ENCODE peak calls at places on chromosome 4, in six cellular contexts. O is OCI-LY7, C is AG10803, L is AG04450, I is HCT116, S is heart left ventricle. G is an unnamed sample.

GRCh38 chr4:185726931-185727330 is 85.1 kb downstream of the SORBS2 start:
- DNase-seq in O (no peak), C (peak), L (no peak), I (no peak), S (no peak), G (no peak)

GRCh38 chr4:86014599-86014998 is 345.3 kb downstream of the MAPK10 start:
- DNase-seq in O (peak), C (no peak), L (no peak), I (no peak), S (no peak), G (peak)

GRCh38 chr4:15754323-15754722 is 23.8 kb upstream of the CD38 start:
- DNase-seq in O (peak), C (no peak), L (no peak), I (no peak), S (peak), G (no peak)

GRCh38 chr4:29311231-29311630 is 1408.9 kb upstream of the PCDH7 start:
- DNase-seq in O (no peak), C (no peak), L (no peak), I (no peak), S (no peak), G (no peak)

GRCh38 chr4:56863441-56864129 is 42.1 kb upstream of the SPINK2 start:
- DNase-seq in O (no peak), C (no peak), L (no peak), I (no peak), S (no peak), G (no peak)

GRCh38 chr4:184461711-184462110 is 12.6 kb downstream of the IRF2 start:
- DNase-seq in O (no peak), C (no peak), L (no peak), I (no peak), S (peak), G (no peak)

GRCh38 chr4:141329174-141329569 is 108.5 kb downstream of the ZNF330 start:
- DNase-seq in O (no peak), C (peak), L (peak), I (no peak), S (no peak), G (no peak)

GRCh38 chr4:13543648-13544555 is at the start of gene NKX3-2:
- DNase-seq in O (no peak), C (no peak), L (no peak), I (no peak), S (no peak), G (no peak)

GRCh38 chr4:56387023-56388001 is at the start of gene AASDH:
- DNase-seq in O (peak), C (peak), L (peak), I (peak), S (peak), G (peak)

GRCh38 chr4:170004656-170005250 is 21.4 kb downstream of the MFAP3L start:
- DNase-seq in O (no peak), C (peak), L (no peak), I (no peak), S (no peak), G (no peak)

GRCh38 chr4:15232725-15233597 is 194.9 kb upstream of the C1QTNF7 start:
- DNase-seq in O (no peak), C (peak), L (peak), I (no peak), S (no peak), G (no peak)

DNA sequence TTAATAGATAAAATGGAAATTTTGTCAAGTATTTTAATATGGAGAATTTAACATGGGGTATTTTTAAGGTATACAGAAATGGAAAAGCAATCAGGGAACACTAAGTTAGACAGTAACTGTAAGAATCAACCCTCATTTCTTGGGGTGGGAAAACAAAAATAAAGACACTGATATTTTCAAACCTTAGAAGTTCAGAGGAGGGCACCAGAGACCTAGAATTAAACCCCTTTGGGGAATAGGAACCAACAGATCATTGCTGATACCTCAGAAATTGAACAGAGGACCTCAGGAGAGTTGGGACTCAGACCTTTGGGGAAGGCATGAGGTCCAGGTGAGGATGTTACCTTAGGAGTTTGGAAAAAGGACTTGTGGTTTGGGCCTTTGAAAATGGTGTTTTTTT is 435.6 kb downstream of the TMA16 start:
- DNase-seq in O (no peak), C (no peak), L (no peak), I (no peak), S (no peak), G (no peak)
- TF ChIP-seq CTCF in O (no peak), C (no peak), L (no peak), I (no peak), S (no peak), G (no peak)

GRCh38 chr4:7650606-7651400 is 216.1 kb upstream of the PSAPL1 start:
- DNase-seq in O (peak), C (no peak), L (no peak), I (peak), S (no peak), G (peak)
- TF ChIP-seq CTCF in O (peak), C (peak), L (no peak), I (peak), S (no peak), G (no peak)

GRCh38 chr4:47471064-47471463 is 7.6 kb upstream of the COMMD8 start:
- DNase-seq in O (no peak), C (no peak), L (no peak), I (no peak), S (no peak), G (no peak)
- TF ChIP-seq CTCF in O (no peak), C (no peak), L (no peak), I (no peak), S (no peak), G (no peak)

GRCh38 chr4:53061467-53061866 is 199.3 kb downstream of the RASL11B start:
- DNase-seq in O (no peak), C (no peak), L (no peak), I (no peak), S (no peak), G (no peak)
- TF ChIP-seq CTCF in O (no peak), C (no peak), L (no peak), I (no peak), S (no peak), G (no peak)

DNA sequence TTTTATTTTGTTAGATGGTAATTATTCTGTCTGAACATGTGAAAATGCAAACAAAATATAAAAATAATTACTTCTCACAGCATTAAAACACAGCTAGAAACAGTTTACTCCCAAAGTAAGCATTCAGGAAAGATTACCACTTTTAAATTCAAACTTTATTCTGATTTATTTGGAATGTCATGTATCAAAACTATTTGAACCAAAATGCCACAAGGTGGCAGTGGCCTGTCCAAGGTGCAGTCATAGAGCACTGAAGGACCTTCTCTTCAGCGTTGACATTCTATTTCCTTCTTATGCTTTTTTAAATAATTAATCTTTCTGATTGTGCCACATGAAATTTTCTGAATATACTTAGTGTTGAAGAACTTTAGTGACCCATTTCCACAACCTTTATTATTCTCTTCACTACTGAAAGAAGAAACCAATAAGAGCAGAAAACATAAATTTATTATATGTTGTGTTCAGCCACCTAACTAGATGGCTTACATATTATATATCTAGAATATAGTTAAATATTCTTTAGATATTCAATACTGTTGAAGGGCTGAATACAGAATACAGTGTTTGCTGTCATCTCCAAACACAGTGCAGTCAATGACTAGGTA is 283.6 kb downstream of the CFAP299 start:
- DNase-seq in O (peak), C (no peak), L (no peak), I (peak), S (no peak), G (no peak)
- TF ChIP-seq CTCF in O (peak), C (no peak), L (no peak), I (peak), S (no peak), G (no peak)

DNA sequence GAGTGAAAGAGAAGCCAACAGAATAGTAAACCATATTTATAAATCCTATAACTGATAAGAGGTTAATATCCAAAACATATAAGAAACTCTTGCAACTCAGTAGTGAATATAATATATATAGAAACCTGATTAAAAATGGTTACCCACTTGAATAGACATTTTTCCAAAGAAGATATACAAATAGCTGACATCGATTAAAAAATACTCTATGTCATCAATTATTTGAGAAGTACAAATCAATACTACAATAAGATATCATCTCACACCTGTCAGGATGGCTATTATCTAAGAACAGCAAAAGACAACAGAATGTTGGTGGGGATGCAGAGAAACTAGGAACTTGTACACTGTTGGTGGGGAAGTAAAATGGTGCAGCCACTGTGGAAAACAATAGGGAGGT is 254.4 kb downstream of the PPARGC1A start:
- DNase-seq in O (no peak), C (no peak), L (no peak), I (no peak), S (no peak), G (no peak)
- TF ChIP-seq CTCF in O (no peak), C (no peak), L (no peak), I (no peak), S (no peak), G (no peak)

GRCh38 chr4:162839814-162840213 is 326.9 kb downstream of the NAF1 start:
- DNase-seq in O (no peak), C (no peak), L (no peak), I (no peak), S (no peak), G (peak)
- TF ChIP-seq CTCF in O (peak), C (no peak), L (no peak), I (peak), S (no peak), G (peak)

DNA sequence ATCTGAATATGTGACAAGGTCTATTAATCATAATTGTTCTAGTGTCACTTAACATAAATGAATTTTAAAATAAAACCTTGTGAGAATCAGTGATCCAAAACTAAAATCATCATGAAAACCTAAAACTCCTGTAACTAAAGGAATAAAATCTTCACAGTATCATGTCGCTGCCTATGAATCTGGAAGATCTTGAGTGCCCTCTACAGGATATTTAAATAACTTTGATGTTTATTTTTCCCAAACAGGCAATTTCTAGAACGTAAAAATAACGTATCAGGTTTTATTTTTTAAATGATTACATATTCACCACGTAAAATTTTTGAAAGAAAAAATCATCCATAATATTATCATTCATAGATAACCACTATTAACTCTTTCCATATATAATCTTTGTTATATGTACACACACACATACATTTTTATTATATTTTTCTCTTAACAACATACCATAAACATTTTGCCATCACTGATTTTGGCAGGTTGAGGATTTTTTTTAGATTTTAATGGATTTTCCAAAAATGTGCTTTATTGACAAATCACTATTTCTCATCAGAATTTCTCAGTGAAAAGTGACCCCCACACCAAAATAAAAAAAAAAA is 79.6 kb downstream of the COMMD8 start:
- DNase-seq in O (peak), C (peak), L (peak), I (peak), S (no peak), G (no peak)
- TF ChIP-seq CTCF in O (peak), C (peak), L (peak), I (peak), S (peak), G (no peak)